ENCODE peak calls at places on chromosomes 5 and 9, in six cellular contexts. G, A, B, P, K and D are unnamed samples.

GRCh38 chr9:114719290-114719689 is 37.3 kb upstream of the TEX48 start:
- ATAC-seq in G (no peak), P (no peak), B (no peak), A (no peak), K (no peak), D (no peak)

GRCh38 chr5:81751836-81752643 is 1.1 kb upstream of the SSBP2 start:
- ATAC-seq in G (no peak), A (no peak), K (no peak), P (peak), B (no peak), D (peak)

GRCh38 chr9:101650096-101650495 is 55.3 kb upstream of the PPP3R2 start:
- ATAC-seq in K (no peak), A (no peak), B (no peak), P (no peak), G (peak), D (no peak)

GRCh38 chr5:151238303-151238741 is 14.4 kb upstream of the CCDC69 start:
- ATAC-seq in K (no peak), A (no peak), G (peak), B (peak), P (peak), D (peak)

GRCh38 chr9:8955315-8955714 is 1155.7 kb upstream of the DMAC1 start:
- ATAC-seq in B (no peak), G (no peak), K (no peak), A (no peak), P (no peak), D (no peak)

GRCh38 chr5:79193643-79194042 is 42.3 kb upstream of the JMY start:
- ATAC-seq in K (no peak), P (peak), B (peak), A (no peak), G (no peak), D (no peak)

GRCh38 chr5:141915881-141916336 is 7.8 kb upstream of the DELE1 start:
- ATAC-seq in A (peak), G (peak), P (no peak), K (no peak), B (peak), D (no peak)

GRCh38 chr5:135705230-135705631 is 126.4 kb upstream of the CXCL14 start:
- ATAC-seq in K (no peak), B (no peak), P (no peak), A (no peak), G (no peak), D (no peak)

GRCh38 chr9:136244116-136244775 is 1.4 kb downstream of the QSOX2 start:
- ATAC-seq in K (no peak), A (no peak), B (no peak), P (no peak), G (peak), D (no peak)

GRCh38 chr9:99511723-99512122 is 289.6 kb downstream of the SEC61B start:
- ATAC-seq in G (no peak), P (no peak), A (peak), K (no peak), B (no peak), D (no peak)

GRCh38 chr5:173144200-173145176 is at the start of gene BNIP1:
- ATAC-seq in A (peak), K (peak), B (peak), G (peak), P (peak), D (peak)
- TF ChIP-seq EP300 in A (no peak), K (no peak), B (peak), G (no peak), P (peak), D (no peak)

GRCh38 chr9:29647451-29647850 is 2074.2 kb upstream of the C9orf72 start:
- ATAC-seq in K (no peak), G (no peak), B (no peak), P (no peak), A (no peak), D (no peak)
- H3K27ac ChIP-seq in K (no peak), G (no peak), B (no peak), P (no peak), A (no peak), D (no peak)

GRCh38 chr5:83987513-83988292 is 267.0 kb upstream of the HAPLN1 start:
- ATAC-seq in A (no peak), G (no peak), P (no peak), K (no peak), B (no peak), D (no peak)
- TF ChIP-seq EP300 in A (no peak), G (no peak), P (no peak), K (no peak), B (no peak), D (no peak)

GRCh38 chr9:37873955-37874354 is 30.0 kb downstream of the SLC25A51 start:
- ATAC-seq in A (no peak), K (no peak), G (no peak), P (no peak), B (no peak), D (no peak)
- H3K27ac ChIP-seq in A (no peak), K (no peak), G (no peak), P (no peak), B (no peak), D (no peak)

GRCh38 chr9:95007470-95007869 is 281.0 kb downstream of the AOPEP start:
- ATAC-seq in A (peak), P (no peak), K (no peak), B (no peak), G (no peak), D (no peak)
- TF ChIP-seq EP300 in A (no peak), P (no peak), K (no peak), B (no peak), G (no peak), D (no peak)

GRCh38 chr9:113543286-113544000 is 79.9 kb downstream of the RGS3 start:
- ATAC-seq in A (no peak), B (no peak), K (no peak), P (no peak), G (no peak), D (no peak)

GRCh38 chr9:113542016-113542415 is 78.5 kb downstream of the RGS3 start:
- ATAC-seq in P (no peak), A (no peak), G (no peak), B (no peak), K (no peak), D (no peak)

GRCh38 chr9:113545068-113545467 is 81.5 kb downstream of the RGS3 start:
- ATAC-seq in A (no peak), G (no peak), P (no peak), K (no peak), B (no peak), D (no peak)

GRCh38 chr9:113542741-113543140 is 79.2 kb downstream of the RGS3 start:
- ATAC-seq in K (no peak), P (peak), A (no peak), B (no peak), G (no peak), D (no peak)

DNA sequence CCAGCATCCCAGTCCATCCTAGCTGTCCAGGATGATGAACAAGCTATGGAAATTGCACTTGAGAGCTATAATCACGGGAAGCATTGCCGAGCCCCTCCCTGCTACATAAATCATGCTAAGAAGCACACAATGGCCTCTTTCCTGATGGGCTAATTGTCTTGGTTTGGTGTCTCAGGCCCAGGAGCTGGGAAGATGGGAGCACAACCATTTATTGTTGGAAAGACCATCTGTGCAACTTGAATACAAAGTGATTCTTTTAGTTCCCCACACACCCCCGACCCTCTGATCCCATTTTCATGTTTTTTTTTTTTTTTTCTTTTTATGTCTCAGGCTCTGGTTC is 80.4 kb downstream of the RGS3 start:
- ATAC-seq in B (no peak), G (no peak), P (no peak), K (no peak), A (no peak), D (no peak)
- H3K27ac ChIP-seq in B (no peak), G (no peak), P (no peak), K (no peak), A (no peak), D (no peak)